ENCODE peak calls at places on chromosome 5, in six cellular contexts. C, U, O, N, D and W are unnamed samples.

GRCh38 chr5:126982926-126983873 is 47.2 kb downstream of the MARCHF3 start:
- DNase-seq in C (no peak), U (no peak), D (no peak), O (no peak), N (no peak), W (no peak)

GRCh38 chr5:119360905-119361605 is 5.2 kb downstream of the TNFAIP8 start:
- DNase-seq in D (no peak), C (no peak), U (no peak), O (peak), N (no peak), W (no peak)

GRCh38 chr5:31218978-31219377 is 25.5 kb downstream of the CDH6 start:
- DNase-seq in O (no peak), D (no peak), N (no peak), C (no peak), U (no peak), W (no peak)

GRCh38 chr5:134063421-134063820 is 51.1 kb upstream of the TCF7 start:
- DNase-seq in D (no peak), C (no peak), O (no peak), N (no peak), U (no peak), W (no peak)

GRCh38 chr5:52262844-52263243 is 524.9 kb upstream of the ITGA1 start:
- DNase-seq in U (no peak), C (no peak), O (no peak), D (no peak), N (no peak), W (no peak)

GRCh38 chr5:149448831-149449714 is 70.0 kb upstream of the IL17B start:
- DNase-seq in D (no peak), N (no peak), O (peak), U (no peak), C (no peak), W (no peak)

GRCh38 chr5:154478224-154478565 is at the start of gene HAND1:
- DNase-seq in U (no peak), O (peak), N (no peak), C (no peak), D (peak), W (peak)

GRCh38 chr5:126998895-126999570 is 31.3 kb downstream of the MARCHF3 start:
- DNase-seq in C (no peak), D (no peak), U (no peak), O (no peak), N (no peak), W (no peak)

GRCh38 chr5:172299916-172300439 is 16.4 kb upstream of the UBTD2 start:
- DNase-seq in D (no peak), C (no peak), O (no peak), U (no peak), N (no peak), W (no peak)

GRCh38 chr5:165139730-165140129 is 1634.3 kb downstream of the MAT2B start:
- DNase-seq in U (no peak), N (no peak), C (no peak), O (no peak), D (no peak), W (no peak)

GRCh38 chr5:78367318-78367991 is 7.0 kb downstream of the SCAMP1 start:
- DNase-seq in N (no peak), U (no peak), C (no peak), O (peak), D (no peak), W (peak)

GRCh38 chr5:113162770-113163169 is 186.2 kb downstream of the DCP2 start:
- DNase-seq in O (peak), U (no peak), D (peak), N (no peak), C (no peak), W (no peak)

GRCh38 chr5:123206618-123207320 is 117.7 kb downstream of the PRDM6 start:
- DNase-seq in O (no peak), C (no peak), U (no peak), N (no peak), D (no peak), W (no peak)

GRCh38 chr5:126826619-126827215 is 49.8 kb downstream of the LMNB1 start:
- DNase-seq in N (no peak), D (no peak), C (no peak), U (no peak), O (no peak), W (no peak)

GRCh38 chr5:139915834-139916233 is 120.2 kb downstream of the PSD2 start:
- DNase-seq in C (no peak), N (no peak), U (no peak), O (no peak), D (no peak), W (no peak)

GRCh38 chr5:1555011-1555807 is 31.4 kb upstream of the LPCAT1 start:
- DNase-seq in O (no peak), D (no peak), U (no peak), C (no peak), N (no peak), W (no peak)

GRCh38 chr5:10552183-10553143 is 11.4 kb upstream of the ANKRD33B start:
- DNase-seq in O (no peak), C (no peak), U (no peak), N (no peak), D (no peak), W (no peak)

GRCh38 chr5:132821350-132821749 is 8.2 kb downstream of the SOWAHA start:
- DNase-seq in C (no peak), N (no peak), O (no peak), U (no peak), D (no peak), W (no peak)